ENCODE peak calls at places on chromosomes 5 and 9, in four cellular contexts. G is neuronal stem cell; F is activated CD4-positive, alpha-beta T cell treated with anti-CD3 and anti-CD28 coated beads for 36 hours; P is omental fat pad. A is an unnamed sample.

GRCh38 chr5:139569276-139569955 is 8.3 kb downstream of the UBE2D2 start:
- DNase-seq in G (no peak), F (no peak), P (no peak), A (no peak)

GRCh38 chr9:4167040-4167671 is 132.7 kb downstream of the GLIS3 start:
- DNase-seq in G (no peak), P (no peak), F (no peak), A (no peak)

GRCh38 chr9:35364817-35365585 is 124.9 kb upstream of the RUSC2 start:
- DNase-seq in G (no peak), F (no peak), P (no peak), A (no peak)

GRCh38 chr9:9791621-9792020 is 821.2 kb downstream of the PTPRD start:
- DNase-seq in P (no peak), F (no peak), G (no peak), A (no peak)

GRCh38 chr9:33179298-33179697 is 12.2 kb upstream of the B4GALT1 start:
- DNase-seq in G (no peak), P (no peak), F (no peak), A (no peak)

GRCh38 chr9:106771618-106772017 is 91.3 kb upstream of the ZNF462 start:
- DNase-seq in F (no peak), P (no peak), G (no peak), A (no peak)

GRCh38 chr9:128920381-128921058 is at the start of gene PHYHD1:
- DNase-seq in G (no peak), F (no peak), P (no peak), A (no peak)

GRCh38 chr5:124841829-124842712 is 95.6 kb upstream of the ZNF608 start:
- DNase-seq in P (no peak), F (no peak), G (no peak), A (no peak)

GRCh38 chr5:177469061-177469628 is 4.3 kb downstream of the DBN1 start:
- DNase-seq in P (no peak), F (no peak), G (no peak), A (no peak)

GRCh38 chr9:13145340-13145739 is 134.2 kb downstream of the MPDZ start:
- DNase-seq in P (no peak), G (no peak), F (no peak), A (no peak)

GRCh38 chr9:27392451-27392850 is 95.5 kb upstream of the EQTN start:
- DNase-seq in F (no peak), G (no peak), P (no peak), A (no peak)

GRCh38 chr9:680106-680505 is 161.4 kb upstream of the DMRT1 start:
- DNase-seq in G (no peak), F (no peak), P (no peak), A (no peak)

GRCh38 chr9:134442486-134443168 is 116.4 kb downstream of the RXRA start:
- DNase-seq in G (no peak), P (no peak), F (peak), A (peak)

GRCh38 chr5:96752341-96753016 is 55.3 kb downstream of the ERAP1 start:
- DNase-seq in F (peak), P (no peak), G (peak), A (no peak)

GRCh38 chr9:5554254-5554653 is 43.9 kb downstream of the PDCD1LG2 start:
- DNase-seq in P (no peak), G (no peak), F (no peak), A (no peak)

GRCh38 chr9:76359365-76359764 is 34.9 kb downstream of the RFK start:
- DNase-seq in P (no peak), F (no peak), G (no peak), A (no peak)

GRCh38 chr5:143398451-143399237 is 4.8 kb downstream of the NR3C1 start:
- DNase-seq in F (no peak), G (no peak), P (no peak), A (no peak)

GRCh38 chr5:84729326-84729725 is 344.6 kb upstream of the EDIL3 start:
- DNase-seq in P (no peak), G (no peak), F (no peak), A (no peak)

GRCh38 chr9:14156046-14156445 is 157.9 kb downstream of the NFIB start:
- DNase-seq in G (no peak), F (no peak), P (no peak), A (no peak)

GRCh38 chr9:31597977-31598376 is 786.5 kb upstream of the ACO1 start:
- DNase-seq in P (no peak), F (no peak), G (no peak), A (peak)

GRCh38 chr5:170278611-170279500 is 18.7 kb downstream of the LCP2 start:
- DNase-seq in P (no peak), F (peak), G (no peak), A (peak)

GRCh38 chr9:69093471-69094103 is 58.0 kb downstream of the FXN start:
- DNase-seq in F (no peak), P (no peak), G (no peak), A (no peak)

GRCh38 chr5:102090770-102091169 is 205.3 kb downstream of the SLCO4C1 start:
- DNase-seq in G (peak), P (no peak), F (peak), A (no peak)

GRCh38 chr5:132065351-132065937 is 5.0 kb downstream of the IL3 start:
- DNase-seq in P (no peak), F (peak), G (peak), A (peak)

GRCh38 chr5:173839117-173839713 is 48.9 kb upstream of the CPEB4 start:
- DNase-seq in P (no peak), F (no peak), G (no peak), A (no peak)

GRCh38 chr9:3136999-3137675 is 293.2 kb upstream of the PUM3 start:
- DNase-seq in F (no peak), G (no peak), P (no peak), A (no peak)

GRCh38 chr9:19934301-19934868 is 145.5 kb upstream of the SLC24A2 start:
- DNase-seq in G (no peak), P (no peak), F (peak), A (no peak)